ENCODE peak calls at places on chromosomes 11 and 22, in five cellular contexts. F, E, U, J and Z are unnamed samples.
A peak's percentile ranks its signal among the peaks of the same experiment; 100 is the strongest.

GRCh38 chr11:117204283-117205080 is 5.3 kb downstream of the TAGLN start:
- DNase-seq in J (no peak), U (no peak), F (no peak), E (no peak), Z (no peak)

GRCh38 chr11:61509058-61510029 is 795 bp downstream of the LRRC10B start:
- DNase-seq in J (no peak), E (peak; percentile 86), F (peak; percentile 67), U (peak; percentile 4), Z (peak; percentile 54)

GRCh38 chr22:44746836-44747519 is 5.4 kb upstream of the ARHGAP8 start:
- DNase-seq in U (no peak), J (no peak), F (no peak), E (no peak), Z (no peak)

GRCh38 chr11:112613051-112613972 is 347.9 kb upstream of the NCAM1 start:
- DNase-seq in U (no peak), J (no peak), F (no peak), E (no peak), Z (peak; percentile 23)

GRCh38 chr22:39959640-39960447 is at the start of gene TMA7B:
- DNase-seq in J (no peak), U (no peak), E (peak; percentile 51), F (no peak), Z (no peak)

GRCh38 chr11:2777871-2778629 is 78.3 kb upstream of the KCNQ1OT1 start:
- DNase-seq in F (peak; percentile 1), U (no peak), J (no peak), E (peak; percentile 25), Z (peak; percentile 8)

GRCh38 chr22:42214625-42215415 is 55.6 kb downstream of the TCF20 start:
- DNase-seq in U (no peak), J (no peak), F (no peak), E (no peak), Z (peak; percentile 90)

GRCh38 chr11:83409476-83409875 is 123.3 kb upstream of the CCDC90B start:
- DNase-seq in J (no peak), U (no peak), E (no peak), F (no peak), Z (no peak)

GRCh38 chr22:42353883-42354727 is 78.1 kb downstream of the NFAM1 start:
- DNase-seq in F (no peak), J (no peak), U (no peak), E (peak; percentile 48), Z (no peak)

GRCh38 chr22:33051960-33052839 is 6.0 kb downstream of the SYN3 start:
- DNase-seq in F (no peak), E (no peak), U (no peak), J (no peak), Z (no peak)

GRCh38 chr11:19664896-19665548 is 47.6 kb upstream of the NAV2 start:
- DNase-seq in E (no peak), J (no peak), U (no peak), F (no peak), Z (peak; percentile 94)

GRCh38 chr11:75270896-75271415 is 30.4 kb downstream of the TPBGL start:
- DNase-seq in J (no peak), E (peak; percentile 7), F (no peak), U (no peak), Z (no peak)

GRCh38 chr22:37283393-37283937 is 1.2 kb downstream of the CYTH4 start:
- DNase-seq in J (no peak), E (no peak), F (no peak), U (no peak), Z (no peak)

GRCh38 chr11:58060939-58061672 is 30.4 kb downstream of the OR6Q1 start:
- DNase-seq in U (no peak), F (no peak), E (no peak), J (no peak), Z (no peak)

GRCh38 chr11:77088236-77089003 is 14.2 kb upstream of the OMP start:
- DNase-seq in J (no peak), F (no peak), U (no peak), E (no peak), Z (no peak)

GRCh38 chr11:10328314-10329090 is 23.6 kb downstream of the ADM start:
- DNase-seq in U (no peak), E (no peak), J (no peak), F (no peak), Z (no peak)

GRCh38 chr11:69915501-69916250 is 96.5 kb upstream of the FGF3 start:
- DNase-seq in E (peak; percentile 70), F (peak; percentile 95), U (peak; percentile 11), J (no peak), Z (peak; percentile 91)

GRCh38 chr11:102683277-102683676 is 22.3 kb downstream of the MMP27 start:
- DNase-seq in U (no peak), E (no peak), J (no peak), F (no peak), Z (no peak)

GRCh38 chr11:44566559-44566949 is 1.1 kb downstream of the CD82 start:
- DNase-seq in U (no peak), J (no peak), E (peak; percentile 6), F (no peak), Z (no peak)

GRCh38 chr22:19536564-19536963 is 12.4 kb upstream of the CLDN5 start:
- DNase-seq in F (no peak), J (no peak), E (no peak), U (no peak), Z (no peak)

GRCh38 chr11:123061403-123062157 is at the start of gene HSPA8:
- DNase-seq in U (peak; percentile 49), J (no peak), E (peak; percentile 72), F (no peak), Z (peak; percentile 49)

GRCh38 chr11:67468509-67468834 is 579 bp downstream of the TMEM134 start:
- DNase-seq in J (no peak), U (no peak), E (no peak), F (no peak), Z (no peak)

GRCh38 chr22:38784035-38784434 is 9.9 kb downstream of the DNAL4 start:
- DNase-seq in U (no peak), J (no peak), F (no peak), E (no peak), Z (no peak)

GRCh38 chr11:21460082-21460481 is 732.8 kb upstream of the ANO5 start:
- DNase-seq in F (no peak), E (no peak), U (no peak), J (no peak), Z (no peak)

GRCh38 chr11:73759520-73760065 is 1.3 kb downstream of the RAB6A start:
- DNase-seq in E (no peak), U (no peak), J (no peak), F (no peak), Z (no peak)

GRCh38 chr11:70528046-70528793 is 129.9 kb downstream of the CTTN start:
- DNase-seq in E (no peak), J (no peak), U (no peak), F (no peak), Z (no peak)

GRCh38 chr11:131674051-131674755 is 303.8 kb downstream of the NTM start:
- DNase-seq in U (no peak), F (peak; percentile 80), J (peak; percentile 14), E (peak; percentile 17), Z (peak; percentile 97)

GRCh38 chr22:23216331-23217170 is 36.2 kb downstream of the BCR start:
- DNase-seq in J (no peak), E (no peak), F (no peak), U (peak; percentile 25), Z (peak; percentile 13)

GRCh38 chr22:45101828-45102227 is 61.9 kb upstream of the NUP50 start:
- DNase-seq in U (no peak), E (peak; percentile 22), J (no peak), F (peak; percentile 20), Z (peak; percentile 35)

GRCh38 chr22:28984482-28985158 is 77.0 kb downstream of the C22orf31 start:
- DNase-seq in U (no peak), J (no peak), E (no peak), F (no peak), Z (no peak)

GRCh38 chr11:76609736-76610370 is 60.7 kb downstream of the LRRC32 start:
- DNase-seq in F (no peak), J (no peak), U (no peak), E (no peak), Z (peak; percentile 54)

GRCh38 chr22:29873943-29874342 is 9.0 kb upstream of the MTMR3 start:
- DNase-seq in J (no peak), U (no peak), F (no peak), E (no peak), Z (no peak)

GRCh38 chr11:19284881-19285280 is 44.1 kb upstream of the E2F8 start:
- DNase-seq in U (no peak), J (no peak), F (no peak), E (no peak), Z (no peak)

GRCh38 chr11:82864268-82864667 is 36.0 kb downstream of the PRCP start:
- DNase-seq in E (peak; percentile 77), U (no peak), J (no peak), F (peak; percentile 42), Z (peak; percentile 49)

GRCh38 chr11:2655834-2656622 is 43.8 kb downstream of the KCNQ1OT1 start:
- DNase-seq in F (no peak), U (no peak), J (no peak), E (peak; percentile 40), Z (no peak)